ENCODE peak calls at places on chromosomes 11 and 22, in nine cellular contexts. T, X, Y, B, A, L, G, F and U are unnamed samples.

GRCh38 chr11:117170210-117170609 is 8.3 kb upstream of the SIDT2 start:
- DNase-seq in T (no peak), X (no peak), Y (no peak), B (no peak), A (no peak), L (no peak), G (no peak), F (no peak), U (no peak)

GRCh38 chr22:41216984-41217383 is 11.9 kb downstream of the L3MBTL2 start:
- DNase-seq in T (no peak), X (no peak), Y (no peak), B (no peak), A (no peak), L (no peak), G (peak), F (no peak), U (no peak)

GRCh38 chr11:128182844-128183243 is 404.5 kb downstream of the ETS1 start:
- DNase-seq in T (peak), X (no peak), Y (no peak), B (no peak), A (no peak), L (no peak), G (no peak), F (no peak), U (peak)

GRCh38 chr11:82845336-82846036 is 54.7 kb downstream of the PRCP start:
- DNase-seq in T (no peak), X (no peak), Y (no peak), B (no peak), A (no peak), L (no peak), G (no peak), F (no peak), U (no peak)

GRCh38 chr11:104727768-104728167 is 170.5 kb downstream of the CASP12 start:
- DNase-seq in T (no peak), X (no peak), Y (no peak), B (no peak), A (no peak), L (no peak), G (no peak), F (no peak), U (no peak)

GRCh38 chr22:41030891-41031290 is 61.5 kb upstream of the EP300 start:
- DNase-seq in T (no peak), X (no peak), Y (no peak), B (no peak), A (no peak), L (no peak), G (no peak), F (peak), U (peak)

GRCh38 chr22:22702159-22702873 is 57.9 kb downstream of the GGTLC2 start:
- DNase-seq in T (no peak), X (no peak), Y (no peak), B (no peak), A (no peak), L (no peak), G (no peak), F (no peak), U (no peak)

GRCh38 chr11:103889679-103890078 is 146.8 kb upstream of the DDI1 start:
- DNase-seq in T (no peak), X (no peak), Y (no peak), B (no peak), A (no peak), L (no peak), G (no peak), F (peak), U (no peak)

GRCh38 chr11:29093416-29093815 is 923.4 kb downstream of the KCNA4 start:
- DNase-seq in T (no peak), X (peak), Y (no peak), B (no peak), A (no peak), L (no peak), G (no peak), F (peak), U (peak)

GRCh38 chr11:22460181-22460580 is 122.0 kb downstream of the SLC17A6 start:
- DNase-seq in T (no peak), X (no peak), Y (no peak), B (no peak), A (no peak), L (no peak), G (no peak), F (no peak), U (no peak)